ENCODE peak calls at places on chromosomes 4 and X, in seven cellular contexts. S is HL-60, E is SK-N-SH, K is GM20000, T is fibroblast of villous mesenchyme, F is endothelial cell of umbilical vein, I is GM12865. R is an unnamed sample.

GRCh38 chr4:9976781-9977180 is 44.5 kb downstream of the SLC2A9 start:
- DNase-seq in K (no peak), S (no peak), T (no peak), F (no peak), E (no peak), I (no peak), R (no peak)

GRCh38 chrX:125378205-125378604 is 58.5 kb downstream of the TEX13C start:
- DNase-seq in I (no peak), T (no peak), S (no peak), E (no peak), F (no peak), K (no peak), R (peak; percentile 3)

GRCh38 chrX:39427492-39428289 is 626.4 kb downstream of the MID1IP1 start:
- DNase-seq in F (peak; percentile 30), I (no peak), S (no peak), T (peak; percentile 39), K (no peak), E (no peak), R (peak; percentile 40)

GRCh38 chr4:10716163-10716562 is 31.6 kb upstream of the CLNK start:
- DNase-seq in T (no peak), I (no peak), F (no peak), E (no peak), S (no peak), K (no peak), R (no peak)

GRCh38 chr4:91924625-91925024 is 379.1 kb upstream of the GRID2 start:
- DNase-seq in E (no peak), S (no peak), K (no peak), T (no peak), I (no peak), F (no peak), R (no peak)

GRCh38 chr4:101787917-101788316 is 2.6 kb upstream of the BANK1 start:
- DNase-seq in K (no peak), T (no peak), E (no peak), F (no peak), I (no peak), S (no peak), R (no peak)

GRCh38 chrX:54178100-54178940 is 4.7 kb downstream of the FAM120C start:
- DNase-seq in I (peak; percentile 3), F (peak; percentile 64), E (no peak), S (no peak), T (peak; percentile 69), K (no peak), R (peak; percentile 72)

GRCh38 chr4:168574581-168575295 is 77.9 kb downstream of the PALLD start:
- DNase-seq in I (no peak), S (no peak), F (peak; percentile 28), T (no peak), E (no peak), K (no peak), R (peak; percentile 57)

GRCh38 chr4:169234137-169234855 is 36.5 kb downstream of the SH3RF1 start:
- DNase-seq in I (no peak), K (no peak), S (no peak), T (no peak), F (no peak), E (no peak), R (peak; percentile 84)

GRCh38 chr4:41613782-41614181 is 75.8 kb downstream of the LIMCH1 start:
- DNase-seq in K (no peak), T (no peak), S (no peak), F (no peak), I (no peak), E (no peak), R (no peak)

GRCh38 chr4:164904336-164904735 is 27.4 kb downstream of the APELA start:
- DNase-seq in E (no peak), T (no peak), S (no peak), F (no peak), K (no peak), I (no peak), R (no peak)

GRCh38 chr4:85496146-85496849 is 21.3 kb downstream of the ARHGAP24 start:
- DNase-seq in T (peak; percentile 65), S (no peak), E (no peak), F (no peak), I (no peak), K (no peak), R (peak; percentile 21)

GRCh38 chr4:17347445-17347844 is 164.4 kb downstream of the QDPR start:
- DNase-seq in T (peak; percentile 34), F (peak; percentile 40), I (peak; percentile 38), E (peak; percentile 46), S (peak; percentile 15), K (peak; percentile 47), R (peak; percentile 29)

GRCh38 chrX:75181721-75182120 is 25.6 kb upstream of the ABCB7 start:
- DNase-seq in F (no peak), I (no peak), S (no peak), E (no peak), K (no peak), T (no peak), R (peak; percentile 32)

GRCh38 chr4:6680372-6681034 is 13.2 kb upstream of the S100P start:
- DNase-seq in E (peak; percentile 52), K (no peak), I (no peak), T (no peak), S (no peak), F (no peak), R (no peak)

GRCh38 chrX:104641176-104641575 is 75.2 kb downstream of the IL1RAPL2 start:
- DNase-seq in S (no peak), T (no peak), F (no peak), K (no peak), I (peak; percentile 1), E (peak; percentile 4), R (no peak)

GRCh38 chr4:44120646-44121045 is 328.0 kb downstream of the KCTD8 start:
- DNase-seq in K (no peak), F (no peak), I (no peak), E (no peak), S (no peak), T (no peak), R (no peak)

GRCh38 chr4:17272154-17272553 is 239.7 kb downstream of the QDPR start:
- DNase-seq in F (no peak), I (no peak), E (no peak), K (no peak), T (peak; percentile 3), S (no peak), R (no peak)

GRCh38 chr4:6225469-6225868 is 25.1 kb upstream of the JAKMIP1 start:
- DNase-seq in E (no peak), F (peak; percentile 11), I (peak; percentile 28), S (no peak), K (peak; percentile 51), T (peak; percentile 22), R (peak; percentile 10)

GRCh38 chr4:6198768-6199343 is 1.5 kb downstream of the JAKMIP1 start:
- DNase-seq in K (no peak), F (no peak), S (no peak), I (peak; percentile 68), T (peak; percentile 2), E (peak; percentile 89), R (no peak)

GRCh38 chr4:186724861-186725419 is 1.3 kb upstream of the FAT1 start:
- DNase-seq in S (no peak), E (no peak), K (peak; percentile 29), F (peak; percentile 25), T (peak; percentile 50), I (no peak), R (peak; percentile 38)

DNA sequence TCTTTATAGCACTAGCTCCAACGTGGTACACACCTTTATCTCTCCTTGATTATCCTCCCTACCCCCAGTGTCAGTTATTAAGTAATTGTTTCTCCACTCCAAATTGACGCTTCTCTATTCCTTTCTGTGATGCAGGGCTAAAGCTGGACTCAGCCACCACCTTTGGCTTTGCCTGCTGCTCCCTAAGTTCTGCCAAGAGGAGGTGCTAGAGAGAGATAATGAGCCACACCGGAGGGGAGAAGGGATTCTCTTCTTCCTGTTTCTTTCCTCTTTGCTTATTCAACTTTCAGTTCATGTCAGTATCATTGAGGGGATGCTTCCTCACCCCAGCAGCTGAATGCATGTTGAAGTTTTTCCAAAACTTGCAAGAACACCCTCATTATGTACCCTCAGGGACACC is 176.5 kb downstream of the GBA3 start:
- DNase-seq in S (peak; percentile 4), F (no peak), I (no peak), E (no peak), K (no peak), T (no peak), R (no peak)
- TF ChIP-seq CTCF in S (no peak), F (no peak), I (no peak), E (no peak), K (no peak), T (no peak), R (no peak)

GRCh38 chr4:1856071-1856919 is at the start of gene LETM1:
- DNase-seq in F (peak; percentile 90), T (peak; percentile 95), S (peak; percentile 96), E (peak; percentile 98), I (peak; percentile 98), K (peak; percentile 99), R (peak; percentile 97)
- TF ChIP-seq CTCF in F (peak; percentile 20), T (no peak), S (no peak), E (peak; percentile 34), I (peak; percentile 21), K (no peak), R (no peak)

GRCh38 chrX:134148293-134148692 is 88.7 kb upstream of the CCDC160 start:
- DNase-seq in I (no peak), T (no peak), S (no peak), E (no peak), F (no peak), K (no peak), R (no peak)

GRCh38 chrX:134139090-134139489 is 97.9 kb upstream of the CCDC160 start:
- DNase-seq in E (no peak), K (no peak), I (no peak), S (no peak), F (peak; percentile 35), T (no peak), R (no peak)

GRCh38 chrX:134146493-134146892 is 90.5 kb upstream of the CCDC160 start:
- DNase-seq in E (no peak), K (no peak), I (no peak), T (no peak), S (no peak), F (no peak), R (no peak)

GRCh38 chrX:134144231-134144630 is 92.8 kb upstream of the CCDC160 start:
- DNase-seq in F (peak; percentile 4), K (peak; percentile 17), T (peak; percentile 3), I (peak; percentile 7), E (peak; percentile 5), S (peak; percentile 7), R (peak; percentile 11)
- TF ChIP-seq CTCF in F (peak; percentile 25), K (peak; percentile 13), T (peak; percentile 28), I (peak; percentile 27), E (peak; percentile 58), S (no peak), R (peak; percentile 34)

GRCh38 chrX:134669378-134670098 is 11.3 kb upstream of the PLAC1 start:
- DNase-seq in S (no peak), F (peak; percentile 11), E (peak; percentile 23), K (no peak), T (peak; percentile 92), I (no peak), R (peak; percentile 71)
- TF ChIP-seq CTCF in S (no peak), F (no peak), E (no peak), K (no peak), T (no peak), I (no peak), R (no peak)

DNA sequence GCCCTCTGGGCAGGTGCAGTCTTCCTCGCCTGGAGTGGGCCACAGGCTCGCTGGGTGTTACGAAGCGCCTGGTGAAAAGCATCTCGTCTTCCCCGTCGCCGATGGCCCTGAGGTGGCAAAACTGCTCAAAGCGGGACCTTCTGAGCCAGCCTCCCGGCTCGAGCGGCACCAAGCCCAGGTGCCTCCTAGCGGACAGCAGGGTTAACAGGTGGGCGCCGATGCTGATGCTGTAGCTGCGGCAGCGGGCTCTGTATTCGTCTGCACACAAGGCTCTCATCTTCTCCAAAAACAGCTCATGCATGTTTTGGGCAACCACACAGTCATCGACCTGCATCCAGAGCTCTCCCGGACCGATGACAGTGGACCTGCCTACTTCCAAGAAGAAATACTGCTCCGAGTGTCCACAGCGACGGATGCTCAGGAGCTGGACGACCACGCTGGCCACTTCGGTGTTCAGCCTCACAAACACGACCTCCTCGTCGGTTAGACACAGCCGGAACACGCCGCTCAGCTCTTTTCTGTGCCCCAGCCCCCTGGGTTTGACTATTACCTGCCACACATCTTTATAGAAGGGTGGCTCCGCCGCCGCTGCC is 1.2 kb downstream of the IRS4 start:
- DNase-seq in K (peak; percentile 10), T (no peak), F (peak; percentile 1), S (no peak), E (peak; percentile 32), I (peak; percentile 13), R (peak; percentile 2)
- TF ChIP-seq CTCF in K (no peak), T (no peak), F (no peak), S (no peak), E (peak; percentile 7), I (no peak), R (peak; percentile 11)

R was measured in epithelial cell of esophagus.